ENCODE peak calls at places on chromosome 2, in seven cellular contexts. F is fibroblast of the conjunctiva; J is thoracic aorta; W is cardiac muscle cell; L is activated CD8-positive, alpha-beta T cell treated with anti-CD3 and anti-CD28 coated beads for 36 hours; I is stimulated activated CD8-positive, alpha-beta memory T cell treated with anti-CD3 and anti-CD28 coated beads, Interleukin-2, amount 100 ng/mL, for 48 hours; R is epithelial cell of esophagus. Q is an unnamed sample.

GRCh38 chr2:240322231-240322955 is 113.1 kb upstream of the GPC1 start:
- DNase-seq in R (no peak), W (no peak), J (no peak), F (no peak), L (no peak), I (no peak), Q (no peak)

GRCh38 chr2:204219196-204219595 is 282.6 kb downstream of the ICOS start:
- DNase-seq in F (no peak), L (no peak), W (no peak), R (no peak), J (no peak), I (no peak), Q (no peak)

GRCh38 chr2:28683100-28683706 is 68.4 kb upstream of the PPP1CB start:
- DNase-seq in W (peak; percentile 90), I (no peak), F (peak; percentile 56), J (peak; percentile 49), R (peak; percentile 68), L (no peak), Q (peak; percentile 12)

GRCh38 chr2:128602038-128602698 is 283.5 kb upstream of the HS6ST1 start:
- DNase-seq in I (no peak), J (no peak), L (no peak), W (no peak), R (no peak), F (no peak), Q (no peak)

GRCh38 chr2:229731916-229732315 is 17.6 kb upstream of the DNER start:
- DNase-seq in L (no peak), I (no peak), W (no peak), F (peak; percentile 57), J (no peak), R (no peak), Q (no peak)

GRCh38 chr2:172821370-172822338 is 86.0 kb downstream of the RAPGEF4 start:
- DNase-seq in F (no peak), W (no peak), L (no peak), R (no peak), J (no peak), I (no peak), Q (no peak)

GRCh38 chr2:101479328-101479727 is 4.4 kb upstream of the RFX8 start:
- DNase-seq in F (no peak), L (no peak), J (no peak), W (no peak), R (no peak), I (no peak), Q (peak; percentile 47)

GRCh38 chr2:118593257-118593656 is 254.2 kb downstream of the EN1 start:
- DNase-seq in W (no peak), I (no peak), L (no peak), F (no peak), R (no peak), J (no peak), Q (no peak)

GRCh38 chr2:64696631-64697030 is 42.9 kb upstream of the SERTAD2 start:
- DNase-seq in F (no peak), W (no peak), R (no peak), L (no peak), J (no peak), I (no peak), Q (no peak)

GRCh38 chr2:177758591-177759371 is 313.8 kb downstream of the PDE11A start:
- DNase-seq in R (peak; percentile 42), J (no peak), F (peak; percentile 22), W (peak; percentile 76), I (no peak), L (peak; percentile 4), Q (peak; percentile 71)

GRCh38 chr2:126309185-126309584 is 346.8 kb upstream of the GYPC start:
- DNase-seq in I (no peak), L (no peak), J (no peak), W (no peak), R (no peak), F (no peak), Q (no peak)

GRCh38 chr2:239146011-239146641 is 254.7 kb downstream of the HDAC4 start:
- DNase-seq in W (no peak), I (no peak), J (no peak), F (no peak), R (no peak), L (no peak), Q (no peak)

GRCh38 chr2:44560352-44560751 is 198.6 kb downstream of the CAMKMT start:
- DNase-seq in J (no peak), F (no peak), R (peak; percentile 39), W (no peak), I (no peak), L (peak; percentile 53), Q (no peak)

GRCh38 chr2:173865976-173866857 is 99.0 kb downstream of the SP3 start:
- DNase-seq in R (no peak), J (no peak), L (no peak), I (no peak), W (peak; percentile 5), F (no peak), Q (no peak)

GRCh38 chr2:17752892-17753802 is 463 bp downstream of the SMC6 start:
- DNase-seq in I (peak; percentile 41), F (no peak), J (no peak), L (peak; percentile 48), R (peak; percentile 50), W (peak; percentile 82), Q (peak; percentile 50)

GRCh38 chr2:6919912-6920905 is 3.0 kb downstream of the RNF144A start:
- DNase-seq in W (no peak), J (no peak), I (no peak), L (no peak), F (no peak), R (no peak), Q (no peak)

GRCh38 chr2:3289526-3289925 is 88.1 kb downstream of the EIPR1 start:
- DNase-seq in W (no peak), R (no peak), F (no peak), J (no peak), L (no peak), I (no peak), Q (no peak)

GRCh38 chr2:236177604-236177966 is 9.4 kb upstream of the GBX2 start:
- DNase-seq in F (no peak), I (no peak), W (peak; percentile 62), R (peak; percentile 45), L (peak; percentile 64), J (no peak), Q (no peak)

GRCh38 chr2:176089843-176090395 is 2.6 kb upstream of the HOXD13 start:
- DNase-seq in L (no peak), R (no peak), J (no peak), I (no peak), F (no peak), W (no peak), Q (no peak)

GRCh38 chr2:70801607-70802263 is 11.3 kb upstream of the FIGLA start:
- DNase-seq in I (no peak), J (no peak), L (no peak), F (no peak), W (no peak), R (no peak), Q (no peak)

GRCh38 chr2:135985826-135986393 is 484 bp upstream of the DARS1 start:
- DNase-seq in F (no peak), I (peak; percentile 65), L (peak; percentile 93), J (no peak), W (no peak), R (no peak), Q (no peak)